ENCODE peak calls at places on chromosome 19, in six cellular contexts. G is frontal cortex, M is HCEC 1CT, D is H9, R is EH, Z is uterus. K is an unnamed sample.

GRCh38 chr19:14369399-14370168 is 11.7 kb upstream of the ADGRE5 start:
- DNase-seq in G (no peak), M (no peak), D (no peak), R (peak), Z (peak), K (no peak)

GRCh38 chr19:57377498-57378146 is 12.0 kb upstream of the ZNF548 start:
- DNase-seq in G (no peak), M (no peak), D (no peak), R (no peak), Z (no peak), K (no peak)

GRCh38 chr19:47275866-47276461 is 1.3 kb downstream of the INAFM1 start:
- DNase-seq in G (peak), M (peak), D (no peak), R (peak), Z (peak), K (no peak)

GRCh38 chr19:38975214-38975860 is at the start of gene FBXO17:
- DNase-seq in G (peak), M (peak), D (peak), R (peak), Z (peak), K (no peak)

GRCh38 chr19:33384983-33385382 is 11.5 kb downstream of the CEBPG start:
- DNase-seq in G (no peak), M (no peak), D (no peak), R (no peak), Z (no peak), K (no peak)

GRCh38 chr19:33686246-33686645 is 64.5 kb downstream of the CHST8 start:
- DNase-seq in G (no peak), M (no peak), D (no peak), R (no peak), Z (no peak), K (no peak)

GRCh38 chr19:2423913-2424685 is 3.3 kb downstream of the TIMM13 start:
- DNase-seq in G (no peak), M (no peak), D (peak), R (no peak), Z (no peak), K (no peak)

GRCh38 chr19:36120984-36121358 is 5.7 kb downstream of the TBCB start:
- DNase-seq in G (no peak), M (no peak), D (no peak), R (no peak), Z (no peak), K (no peak)

GRCh38 chr19:42282036-42282762 is 13.1 kb downstream of the CIC start:
- DNase-seq in G (no peak), M (peak), D (no peak), R (peak), Z (peak), K (no peak)

GRCh38 chr19:45779231-45780145 is 2.8 kb downstream of the DMPK start:
- DNase-seq in G (peak), M (peak), D (peak), R (peak), Z (peak), K (no peak)

GRCh38 chr19:6765738-6766356 is 1.4 kb downstream of the SH2D3A start:
- DNase-seq in G (no peak), M (no peak), D (peak), R (no peak), Z (no peak), K (no peak)

GRCh38 chr19:33022472-33023116 is 42.1 kb downstream of the RHPN2 start:
- DNase-seq in G (no peak), M (no peak), D (peak), R (no peak), Z (no peak), K (no peak)

GRCh38 chr19:7832009-7832408 is 2.0 kb downstream of the EVI5L start:
- DNase-seq in G (no peak), M (no peak), D (no peak), R (no peak), Z (no peak), K (no peak)

GRCh38 chr19:3516675-3517207 is 10.6 kb downstream of the FZR1 start:
- DNase-seq in G (no peak), M (no peak), D (no peak), R (no peak), Z (no peak), K (no peak)

GRCh38 chr19:49497047-49497789 is 984 bp downstream of the RPS11 start:
- DNase-seq in G (peak), M (peak), D (peak), R (peak), Z (no peak), K (no peak)